ENCODE peak calls at places on chromosome 6, in four cellular contexts. Z is stimulated activated CD4-positive, alpha-beta T cell treated with anti-CD3 and anti-CD28 coated beads, Interleukin-15, amount 100 ng/mL, for 1 hour; R is mesothelial cell of epicardium; A is adrenal gland. E is an unnamed sample.

GRCh38 chr6:30322527-30323501 is 3.9 kb upstream of the TRIM39 start:
- DNase-seq in A (no peak), Z (no peak), R (no peak), E (no peak)

GRCh38 chr6:127606131-127606562 is 29.2 kb downstream of the C6orf58 start:
- DNase-seq in Z (no peak), R (peak), A (no peak), E (no peak)

GRCh38 chr6:56730663-56731529 is 88.2 kb upstream of the DST start:
- DNase-seq in R (no peak), Z (no peak), A (peak), E (no peak)

GRCh38 chr6:85364354-85364753 is 85.5 kb upstream of the NT5E start:
- DNase-seq in R (no peak), A (no peak), Z (no peak), E (no peak)

GRCh38 chr6:104483225-104483834 is 376.4 kb downstream of the HACE1 start:
- DNase-seq in A (no peak), Z (no peak), R (no peak), E (no peak)

GRCh38 chr6:119436583-119436982 is 87.0 kb upstream of the MAN1A1 start:
- DNase-seq in A (no peak), Z (no peak), R (no peak), E (no peak)

GRCh38 chr6:109606362-109606761 is 84.6 kb downstream of the AK9 start:
- DNase-seq in R (no peak), A (no peak), Z (no peak), E (no peak)

GRCh38 chr6:168129292-168130167 is 50.5 kb upstream of the FRMD1 start:
- DNase-seq in R (peak), A (no peak), Z (no peak), E (no peak)

GRCh38 chr6:13655700-13656099 is 40.6 kb downstream of the NOL7 start:
- DNase-seq in Z (no peak), R (no peak), A (no peak), E (no peak)